ENCODE peak calls at places on chromosomes 13 and 19, in six cellular contexts. P is GM12891, J is heart left ventricle, W is transverse colon, M is uterus, S is suprapubic skin. X is an unnamed sample.
A peak's percentile ranks its signal among the peaks of the same experiment; 100 is the strongest.

GRCh38 chr19:49383598-49383997 is 4.5 kb upstream of the KASH5 start:
- DNase-seq in P (no peak), J (no peak), W (no peak), M (no peak), S (no peak), X (no peak)

GRCh38 chr13:91045351-91046034 is 302.0 kb upstream of the MIR17HG start:
- DNase-seq in P (no peak), J (no peak), W (no peak), M (no peak), S (no peak), X (no peak)

GRCh38 chr19:29785955-29786589 is 25.7 kb upstream of the CCNE1 start:
- DNase-seq in P (peak; percentile 52), J (no peak), W (no peak), M (no peak), S (no peak), X (peak; percentile 51)

GRCh38 chr13:93903909-93904308 is 575.6 kb downstream of the DCT start:
- DNase-seq in P (no peak), J (no peak), W (no peak), M (no peak), S (no peak), X (no peak)

GRCh38 chr13:20193142-20193923 is 595 bp upstream of the GJB2 start:
- DNase-seq in P (no peak), J (no peak), W (no peak), M (no peak), S (no peak), X (no peak)

GRCh38 chr13:109880371-109881346 is 94.3 kb upstream of the IRS2 start:
- DNase-seq in P (no peak), J (no peak), W (no peak), M (no peak), S (no peak), X (no peak)

GRCh38 chr19:19026299-19026971 is 6.9 kb downstream of the SUGP2 start:
- DNase-seq in P (no peak), J (no peak), W (no peak), M (no peak), S (no peak), X (no peak)

GRCh38 chr19:4069331-4069959 is 2.7 kb upstream of the ZBTB7A start:
- DNase-seq in P (no peak), J (no peak), W (peak; percentile 62), M (no peak), S (no peak), X (no peak)

GRCh38 chr13:108895220-108895704 is 265.9 kb downstream of the MYO16 start:
- DNase-seq in P (no peak), J (no peak), W (no peak), M (no peak), S (no peak), X (no peak)

GRCh38 chr19:45863840-45864628 is at the start of gene FOXA3:
- DNase-seq in P (peak; percentile 85), J (peak; percentile 77), W (peak; percentile 85), M (no peak), S (no peak), X (peak; percentile 53)

GRCh38 chr19:1214862-1215731 is 9.5 kb downstream of the STK11 start:
- DNase-seq in P (no peak), J (peak; percentile 80), W (no peak), M (no peak), S (no peak), X (no peak)

GRCh38 chr13:77383097-77383496 is 56.2 kb upstream of the MYCBP2 start:
- DNase-seq in P (no peak), J (no peak), W (no peak), M (no peak), S (no peak), X (no peak)

GRCh38 chr13:24220086-24220703 is 59.7 kb downstream of the SPATA13 start:
- DNase-seq in P (peak; percentile 44), J (no peak), W (peak; percentile 59), M (peak; percentile 72), S (no peak), X (peak; percentile 37)

GRCh38 chr19:40443131-40443929 is 805 bp downstream of the SERTAD3 start:
- DNase-seq in P (peak; percentile 96), J (peak; percentile 99), W (peak; percentile 100), M (peak; percentile 100), S (peak; percentile 100), X (peak; percentile 98)

GRCh38 chr19:40443930-40444180 is 280 bp downstream of the SERTAD3 start:
- DNase-seq in P (no peak), J (no peak), W (no peak), M (no peak), S (no peak), X (no peak)

GRCh38 chr19:40445637-40445944 is 1.5 kb upstream of the SERTAD3 start:
- DNase-seq in P (no peak), J (no peak), W (no peak), M (no peak), S (no peak), X (no peak)

GRCh38 chr19:40445006-40445312 is 824 bp upstream of the SERTAD3 start:
- DNase-seq in P (no peak), J (no peak), W (no peak), M (no peak), S (no peak), X (no peak)

GRCh38 chr19:40444181-40445005 is at the start of gene SERTAD3:
- DNase-seq in P (peak; percentile 93), J (peak; percentile 98), W (peak; percentile 99), M (peak; percentile 98), S (peak; percentile 99), X (peak; percentile 94)
- TF ChIP-seq POLR2A in P (peak; percentile 64), J (peak; percentile 89), W (peak; percentile 99), M (peak; percentile 100), S (peak; percentile 90), X (peak; percentile 95)

GRCh38 chr13:103299079-103299478 is 232.9 kb upstream of the SLC10A2 start:
- DNase-seq in P (no peak), J (no peak), W (peak; percentile 60), M (no peak), S (no peak), X (no peak)
- TF ChIP-seq POLR2A in P (no peak), J (no peak), W (no peak), M (no peak), S (no peak), X (no peak)

DNA sequence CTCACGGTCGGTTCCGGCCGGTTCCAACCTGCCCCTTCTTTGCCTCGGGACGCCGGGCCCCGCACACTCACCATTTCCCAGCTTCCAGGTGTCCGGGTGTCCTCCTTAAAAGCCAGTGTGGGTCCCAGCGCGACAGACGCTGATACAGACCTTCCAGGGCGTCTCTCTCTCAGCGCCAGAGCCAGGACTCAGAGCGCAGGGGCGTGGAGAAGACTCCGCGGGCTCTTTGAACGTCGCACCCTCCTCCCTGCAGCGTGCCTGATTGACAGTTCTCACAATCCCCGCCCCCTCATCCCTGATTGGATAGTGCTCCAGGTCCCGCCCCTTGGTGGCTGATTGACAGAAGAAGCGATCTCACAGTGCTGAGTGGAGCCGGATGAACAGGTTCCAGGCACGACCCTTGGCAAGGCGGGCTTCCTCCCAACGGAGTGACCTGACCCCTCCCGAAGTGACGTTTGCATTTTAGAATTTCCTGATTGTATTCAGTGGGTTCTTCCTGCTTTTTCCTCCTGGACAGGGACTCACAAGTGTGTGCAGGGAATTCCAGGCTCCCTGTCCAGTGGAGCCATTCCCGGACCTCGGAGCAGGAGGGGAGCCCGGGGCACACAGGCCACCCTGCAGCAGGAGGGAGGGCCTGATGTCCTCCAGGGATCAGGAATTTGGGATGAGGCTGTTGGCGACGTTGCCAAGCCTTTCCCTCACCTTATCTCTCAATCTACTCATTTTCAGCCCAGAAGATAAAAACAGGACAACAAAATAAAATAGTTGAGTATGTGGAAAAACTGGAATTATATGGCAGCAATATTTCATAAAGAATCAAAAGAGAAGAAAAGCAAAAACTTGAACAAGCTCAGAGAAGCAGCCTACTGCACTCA is at the start of gene ZNF823:
- DNase-seq in P (peak; percentile 80), J (peak; percentile 98), W (peak; percentile 100), M (peak; percentile 100), S (peak; percentile 100), X (peak; percentile 81)
- TF ChIP-seq POLR2A in P (no peak), J (no peak), W (peak; percentile 96), M (peak; percentile 85), S (peak; percentile 33), X (peak; percentile 58)

GRCh38 chr13:99087130-99087953 is 109.5 kb upstream of the DOCK9 start:
- DNase-seq in P (peak; percentile 97), J (peak; percentile 95), W (peak; percentile 95), M (peak; percentile 86), S (peak; percentile 94), X (peak; percentile 100)
- TF ChIP-seq POLR2A in P (no peak), J (peak; percentile 22), W (peak; percentile 92), M (peak; percentile 85), S (peak; percentile 76), X (peak; percentile 59)

GRCh38 chr13:97325738-97326137 is 103.6 kb downstream of the MBNL2 start:
- DNase-seq in P (no peak), J (no peak), W (no peak), M (no peak), S (no peak), X (no peak)

GRCh38 chr13:97329331-97329730 is 104.6 kb upstream of the RAP2A start:
- DNase-seq in P (no peak), J (no peak), W (no peak), M (no peak), S (no peak), X (no peak)

GRCh38 chr13:97327071-97327470 is 104.9 kb downstream of the MBNL2 start:
- DNase-seq in P (no peak), J (no peak), W (no peak), M (no peak), S (no peak), X (no peak)

GRCh38 chr13:97328222-97328790 is 105.7 kb upstream of the RAP2A start:
- DNase-seq in P (no peak), J (no peak), W (no peak), M (no peak), S (no peak), X (peak; percentile 48)

DNA sequence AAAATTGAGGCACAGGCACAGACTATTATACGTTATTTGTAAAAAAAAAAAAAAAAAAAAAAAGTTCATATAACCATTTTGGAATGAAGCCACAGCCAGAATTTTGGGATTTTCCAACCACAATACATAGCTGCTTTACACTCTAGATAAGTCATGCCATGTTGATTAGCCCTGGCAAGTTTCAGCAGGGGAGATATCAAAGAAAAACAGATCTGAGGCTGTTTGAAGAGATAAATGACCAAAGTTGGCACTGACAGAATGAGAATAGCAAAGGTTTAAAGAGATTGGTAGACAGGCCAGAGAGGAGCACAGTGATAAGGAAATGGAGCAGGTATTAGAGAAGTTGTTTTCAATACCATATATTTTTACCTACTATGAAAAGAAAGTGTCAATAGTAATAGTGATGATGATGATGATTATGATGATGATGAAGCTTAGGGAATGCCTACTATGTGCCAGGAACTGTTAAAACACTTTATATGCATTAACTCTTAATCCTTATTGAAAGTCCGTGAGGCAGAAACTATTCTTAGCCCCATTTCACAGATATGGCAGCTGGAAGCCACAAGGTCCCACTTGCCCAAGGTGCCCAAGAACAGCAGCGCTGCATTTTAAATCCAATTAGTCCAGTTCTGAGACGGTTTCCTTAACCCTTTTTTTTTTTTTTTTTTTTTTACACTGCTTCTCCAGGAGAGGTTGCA is 105.5 kb downstream of the MBNL2 start:
- DNase-seq in P (no peak), J (no peak), W (no peak), M (no peak), S (no peak), X (no peak)
- TF ChIP-seq POLR2A in P (no peak), J (no peak), W (no peak), M (no peak), S (no peak), X (no peak)

GRCh38 chr13:46552888-46553520 is at the start of gene LRCH1:
- DNase-seq in P (peak; percentile 83), J (peak; percentile 95), W (peak; percentile 93), M (peak; percentile 92), S (peak; percentile 91), X (peak; percentile 58)
- TF ChIP-seq POLR2A in P (no peak), J (no peak), W (peak; percentile 58), M (no peak), S (no peak), X (peak; percentile 38)